ENCODE peak calls at places on chromosomes 5 and 9, in ten cellular contexts. X is GM03348; J is activated CD4-positive, alpha-beta T cell treated with anti-CD3 and anti-CD28 coated beads, Interleukin-2, amount 10 ng/mL, durations not matched to agents 7 days and 5 days; W is spleen; T is posterior vena cava; E is C1 segment of cervical spinal cord; H is CD8-positive, alpha-beta T cell; P is right cardiac atrium; I is HEK293T; D is GM06990. M is an unnamed sample.

GRCh38 chr5:1200495-1201326 is 684 bp upstream of the SLC6A19 start:
- DNase-seq in I (no peak), J (no peak), T (no peak), E (no peak), H (no peak), D (no peak), X (no peak), P (peak; percentile 13), W (no peak), M (no peak)

GRCh38 chr9:128713941-128714573 is 9.9 kb downstream of the ZDHHC12 start:
- DNase-seq in D (no peak), T (peak; percentile 45), H (no peak), I (no peak), E (no peak), X (no peak), J (no peak), W (peak; percentile 46), P (no peak), M (no peak)

GRCh38 chr5:112479418-112479817 is 60.3 kb upstream of the EPB41L4A start:
- DNase-seq in D (no peak), W (no peak), P (no peak), X (peak; percentile 54), H (no peak), T (no peak), J (no peak), E (no peak), I (no peak), M (no peak)

GRCh38 chr5:159802661-159803060 is 113.6 kb upstream of the ADRA1B start:
- DNase-seq in W (no peak), D (no peak), P (no peak), J (no peak), E (no peak), I (no peak), H (no peak), X (no peak), T (no peak), M (no peak)

GRCh38 chr9:135718616-135719015 is 16.6 kb downstream of the KCNT1 start:
- DNase-seq in H (no peak), E (no peak), W (peak; percentile 88), T (no peak), I (no peak), P (no peak), D (no peak), J (no peak), X (no peak), M (no peak)

GRCh38 chr5:118705931-118706330 is 282.4 kb downstream of the DTWD2 start:
- DNase-seq in W (no peak), H (no peak), X (no peak), P (no peak), J (no peak), D (no peak), I (no peak), T (no peak), E (no peak), M (no peak)

GRCh38 chr9:70021026-70021571 is 22.5 kb upstream of the MAMDC2 start:
- DNase-seq in T (no peak), P (peak; percentile 95), E (peak; percentile 86), X (peak; percentile 70), H (no peak), J (no peak), D (no peak), I (no peak), W (no peak), M (no peak)

GRCh38 chr5:17327048-17327447 is 109.6 kb downstream of the BASP1 start:
- DNase-seq in E (no peak), J (no peak), W (no peak), I (no peak), X (no peak), P (no peak), T (no peak), D (no peak), H (no peak), M (no peak)

GRCh38 chr5:77101298-77101697 is 14.2 kb upstream of the ZBED3 start:
- DNase-seq in W (no peak), J (no peak), D (no peak), P (no peak), T (no peak), I (no peak), H (no peak), E (no peak), X (peak; percentile 60), M (no peak)

GRCh38 chr5:1967716-1968115 is 85.0 kb upstream of the IRX4 start:
- DNase-seq in E (no peak), W (peak; percentile 18), I (no peak), H (no peak), T (no peak), X (no peak), J (no peak), D (no peak), P (no peak), M (no peak)

GRCh38 chr5:56481998-56482698 is 249.0 kb upstream of the ANKRD55 start:
- DNase-seq in I (no peak), W (no peak), X (no peak), D (no peak), J (no peak), H (no peak), E (no peak), T (no peak), P (no peak), M (no peak)

GRCh38 chr5:141402553-141403328 is at the start of gene PCDHGA9:
- DNase-seq in H (no peak), W (peak; percentile 59), T (no peak), J (no peak), D (no peak), P (no peak), I (peak; percentile 39), X (peak; percentile 51), E (no peak), M (no peak)

GRCh38 chr5:133381571-133382365 is 230.6 kb downstream of the FSTL4 start:
- DNase-seq in H (no peak), D (no peak), I (no peak), P (no peak), E (no peak), T (no peak), W (no peak), X (no peak), J (no peak), M (no peak)

GRCh38 chr5:86861514-86861913 is 243.8 kb downstream of the COX7C start:
- DNase-seq in D (no peak), H (no peak), T (no peak), P (no peak), J (no peak), W (no peak), I (no peak), E (peak; percentile 24), X (no peak), M (no peak)

GRCh38 chr9:70962761-70963445 is 158.5 kb downstream of the TRPM3 start:
- DNase-seq in T (no peak), P (no peak), H (no peak), I (no peak), E (no peak), X (no peak), J (no peak), D (no peak), W (no peak), M (no peak)

GRCh38 chr5:98774192-98775046 is 956 bp downstream of the RGMB start:
- DNase-seq in J (peak; percentile 54), H (no peak), E (no peak), W (peak; percentile 93), D (peak; percentile 84), X (peak; percentile 26), T (peak; percentile 88), I (peak; percentile 65), P (peak; percentile 85), M (no peak)

GRCh38 chr9:34413229-34413852 is 36.6 kb upstream of the MYORG start:
- DNase-seq in T (no peak), D (no peak), E (peak; percentile 9), P (peak; percentile 78), H (no peak), X (peak; percentile 59), W (no peak), I (peak; percentile 56), J (peak; percentile 67), M (no peak)

GRCh38 chr9:108910914-108911313 is 23.0 kb downstream of the ELP1 start:
- DNase-seq in J (no peak), E (no peak), I (no peak), P (no peak), D (no peak), X (no peak), T (no peak), W (no peak), H (no peak), M (no peak)

GRCh38 chr5:131640043-131640856 is 5.2 kb upstream of the RAPGEF6 start:
- DNase-seq in W (no peak), J (peak; percentile 17), X (no peak), D (no peak), I (no peak), T (no peak), P (no peak), H (no peak), E (no peak), M (no peak)

GRCh38 chr5:66929995-66930394 is 266.6 kb downstream of the CD180 start:
- DNase-seq in D (no peak), P (no peak), W (no peak), E (no peak), J (no peak), T (no peak), X (no peak), H (no peak), I (no peak), M (no peak)